ENCODE peak calls at places on chromosome 10, in seven cellular contexts. C is NCI-H1105, G is Right ventricle myocardium inferior, T is GM12865, R is HCT116, Z is GM10248, F is cardiac fibroblast. Q is an unnamed sample.

GRCh38 chr10:32958992-32959703 is 1.1 kb upstream of the ITGB1 start:
- DNase-seq in R (no peak), F (peak), C (no peak), Z (peak), T (peak), G (no peak), Q (no peak)

GRCh38 chr10:125216309-125216708 is 55.9 kb upstream of the CTBP2 start:
- DNase-seq in G (no peak), F (no peak), Z (no peak), R (no peak), C (no peak), T (no peak), Q (no peak)

GRCh38 chr10:12255048-12255447 is 59.1 kb downstream of the CDC123 start:
- DNase-seq in F (no peak), C (no peak), T (no peak), R (no peak), Z (no peak), G (no peak), Q (peak)

GRCh38 chr10:28592953-28593352 is 60.0 kb downstream of the WAC start:
- DNase-seq in Z (no peak), T (no peak), R (peak), G (no peak), F (peak), C (no peak), Q (peak)

GRCh38 chr10:35300063-35300699 is 36.1 kb upstream of the CCNY start:
- DNase-seq in R (peak), G (no peak), T (peak), F (peak), C (no peak), Z (peak), Q (peak)

GRCh38 chr10:21214329-21214728 is 311.2 kb downstream of the SKIDA1 start:
- DNase-seq in F (no peak), Z (no peak), R (no peak), C (no peak), G (no peak), T (no peak), Q (no peak)

GRCh38 chr10:87092861-87093460 is 1.7 kb downstream of the GLUD1 start:
- DNase-seq in G (no peak), Z (no peak), T (peak), C (no peak), F (peak), R (no peak), Q (no peak)

GRCh38 chr10:5645375-5645774 is 21.0 kb downstream of the ASB13 start:
- DNase-seq in C (no peak), T (no peak), R (no peak), Z (no peak), G (no peak), F (no peak), Q (no peak)

GRCh38 chr10:113108948-113109347 is 158.9 kb downstream of the TCF7L2 start:
- DNase-seq in R (no peak), F (no peak), T (no peak), G (no peak), Z (no peak), C (no peak), Q (no peak)

GRCh38 chr10:93462881-93463280 is 19.3 kb downstream of the MYOF start:
- DNase-seq in R (no peak), T (peak), F (peak), C (no peak), G (no peak), Z (no peak), Q (peak)

GRCh38 chr10:5041471-5042023 is 37.9 kb upstream of the AKR1C2 start:
- DNase-seq in Z (no peak), R (no peak), F (no peak), G (no peak), C (peak), T (no peak), Q (no peak)

GRCh38 chr10:23505797-23506465 is 67.1 kb downstream of the OTUD1 start:
- DNase-seq in T (no peak), F (no peak), R (no peak), C (no peak), Z (no peak), G (no peak), Q (no peak)

Q was measured in amniotic epithelial cell.